ENCODE peak calls at places on chromosome 5, in eight cellular contexts. U is ovary, G is A549, F is suprapubic skin, S is K562, T is tibial nerve, N is sigmoid colon, M is HepG2. I is an unnamed sample.

GRCh38 chr5:83827111-83827541 is 106.5 kb upstream of the HAPLN1 start:
- DNase-seq in N (no peak), M (no peak), S (no peak), U (no peak), T (peak), G (no peak), F (no peak), I (no peak)

GRCh38 chr5:136066705-136067271 is 38.0 kb downstream of the TGFBI start:
- DNase-seq in F (peak), G (no peak), N (peak), S (no peak), M (peak), U (peak), T (no peak), I (no peak)

GRCh38 chr5:124668353-124669299 is 77.8 kb downstream of the ZNF608 start:
- DNase-seq in M (no peak), T (no peak), G (no peak), F (no peak), N (no peak), U (no peak), S (no peak), I (no peak)

GRCh38 chr5:9498541-9499497 is 47.1 kb downstream of the SEMA5A start:
- DNase-seq in M (peak), F (no peak), T (no peak), G (no peak), S (peak), N (no peak), U (no peak), I (no peak)

GRCh38 chr5:108129129-108129528 is 252.8 kb downstream of the FBXL17 start:
- DNase-seq in F (no peak), M (no peak), G (no peak), N (no peak), S (no peak), T (no peak), U (no peak), I (no peak)

GRCh38 chr5:64869419-64869818 is 100.7 kb downstream of the CWC27 start:
- DNase-seq in N (no peak), S (no peak), F (no peak), U (no peak), M (no peak), T (no peak), G (no peak), I (no peak)

GRCh38 chr5:33362915-33363314 is 77.8 kb upstream of the TARS1 start:
- DNase-seq in M (no peak), S (no peak), U (peak), F (no peak), G (no peak), T (peak), N (peak), I (no peak)

GRCh38 chr5:147734839-147735238 is 47.7 kb downstream of the JAKMIP2 start:
- DNase-seq in N (no peak), S (no peak), M (no peak), U (no peak), F (no peak), T (no peak), G (no peak), I (no peak)

GRCh38 chr5:133032852-133033742 is 6.7 kb upstream of the ZCCHC10 start:
- DNase-seq in F (no peak), M (peak), N (no peak), S (peak), T (no peak), G (no peak), U (no peak), I (no peak)

GRCh38 chr5:32450952-32451351 is 6.4 kb upstream of the ZFR start:
- DNase-seq in G (peak), U (no peak), N (no peak), T (no peak), S (peak), F (no peak), M (peak), I (no peak)

GRCh38 chr5:174187481-174187880 is 142.0 kb downstream of the NSG2 start:
- DNase-seq in U (no peak), M (no peak), N (no peak), G (no peak), S (no peak), T (no peak), F (peak), I (no peak)

GRCh38 chr5:176658817-176659216 is 11.5 kb downstream of the TSPAN17 start:
- DNase-seq in T (peak), N (no peak), M (no peak), F (no peak), S (no peak), U (no peak), G (no peak), I (peak)
- TF ChIP-seq EP300 in T (no peak), N (no peak), M (no peak), F (no peak), S (no peak), U (no peak), G (no peak), I (no peak)

GRCh38 chr5:177455036-177455660 is 8.5 kb downstream of the PRR7 start:
- DNase-seq in T (no peak), F (no peak), N (peak), U (peak), G (peak), S (peak), M (peak), I (peak)

GRCh38 chr5:177455661-177456590 is 9.3 kb downstream of the PRR7 start:
- DNase-seq in U (peak), G (peak), M (peak), F (peak), T (peak), N (peak), S (peak), I (peak)

GRCh38 chr5:177453852-177454396 is 7.3 kb downstream of the PRR7 start:
- DNase-seq in S (no peak), G (no peak), T (no peak), F (no peak), M (no peak), U (no peak), N (peak), I (no peak)

GRCh38 chr5:177452688-177453638 is 6.3 kb downstream of the PRR7 start:
- DNase-seq in G (no peak), N (no peak), S (no peak), M (no peak), U (no peak), T (no peak), F (no peak), I (no peak)

GRCh38 chr5:177454397-177455035 is 7.9 kb downstream of the PRR7 start:
- DNase-seq in F (peak), G (peak), T (peak), N (peak), S (peak), U (peak), M (peak), I (peak)
- TF ChIP-seq POLR2A in F (no peak), G (no peak), T (no peak), N (no peak), S (no peak), U (peak), M (no peak), I (no peak)

GRCh38 chr5:51881901-51882300 is 498.7 kb downstream of the ISL1 start:
- DNase-seq in M (no peak), T (no peak), N (no peak), S (no peak), F (no peak), G (no peak), U (no peak), I (no peak)

GRCh38 chr5:51882647-51883046 is 499.4 kb downstream of the ISL1 start:
- DNase-seq in T (no peak), F (no peak), M (no peak), N (no peak), U (no peak), S (no peak), G (no peak), I (no peak)
- H3K4me3 ChIP-seq in T (no peak), F (no peak), M (no peak), N (no peak), U (no peak), S (no peak), G (no peak), I (no peak)

GRCh38 chr5:172905346-172905756 is 53.9 kb upstream of the RPL26L1 start:
- DNase-seq in N (peak), F (no peak), G (no peak), S (no peak), M (no peak), U (peak), T (no peak), I (no peak)

GRCh38 chr5:172904312-172904642 is 54.9 kb upstream of the RPL26L1 start:
- DNase-seq in N (no peak), U (no peak), S (no peak), T (no peak), G (no peak), F (no peak), M (no peak), I (no peak)

GRCh38 chr5:172905771-172906170 is 53.5 kb upstream of the RPL26L1 start:
- DNase-seq in M (no peak), U (no peak), S (no peak), T (no peak), G (no peak), F (no peak), N (no peak), I (no peak)

GRCh38 chr5:172903790-172904189 is 55.4 kb upstream of the RPL26L1 start:
- DNase-seq in M (no peak), F (no peak), U (peak), G (no peak), N (peak), T (no peak), S (no peak), I (peak)

GRCh38 chr5:172904643-172905345 is 54.4 kb upstream of the RPL26L1 start:
- DNase-seq in N (peak), T (peak), M (peak), U (peak), G (no peak), F (peak), S (no peak), I (peak)
- TF ChIP-seq EP300 in N (peak), T (peak), M (no peak), U (no peak), G (no peak), F (peak), S (no peak), I (peak)

GRCh38 chr5:111512406-111513174 is at the start of gene STARD4:
- DNase-seq in T (peak), F (peak), M (peak), S (peak), U (peak), G (peak), N (peak), I (peak)
- TF ChIP-seq POLR2A in T (peak), F (no peak), M (peak), S (peak), U (peak), G (peak), N (peak), I (peak)

DNA sequence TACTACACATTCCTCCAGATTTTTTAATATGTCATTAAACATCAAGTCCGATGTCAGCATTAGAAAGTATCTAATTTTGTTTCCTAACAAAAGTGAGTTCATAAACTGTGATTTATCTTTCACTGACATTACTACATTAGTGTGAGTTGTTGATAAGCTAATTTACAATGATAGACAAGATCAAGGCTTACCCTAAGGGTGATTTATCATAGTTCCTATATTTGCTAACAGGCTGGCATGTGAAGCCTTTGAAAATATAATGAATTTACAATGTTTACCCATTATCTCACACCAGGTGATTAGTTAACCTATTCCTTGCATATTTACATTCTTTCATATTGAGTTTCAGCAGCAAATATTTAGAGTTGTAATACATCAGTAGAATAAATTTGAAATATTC is 1096.9 kb upstream of the NUDT12 start:
- DNase-seq in F (no peak), T (no peak), N (no peak), G (no peak), M (no peak), S (no peak), U (no peak), I (no peak)
- H3K4me3 ChIP-seq in F (no peak), T (no peak), N (no peak), G (no peak), M (no peak), S (no peak), U (no peak), I (no peak)